ENCODE peak calls at places on chromosomes 6 and 20, in nine cellular contexts. One of them, this sample, is unnamed.

GRCh38 chr6:136873733-136874132 is 48.4 kb upstream of the SLC35D3 start:
- DNase-seq in activated effector memory CD4-positive, alpha-beta T cell treated with anti-CD3 and anti-CD28 coated beads, Interleukin-2, amount 50 U/mL, for 16 hours: no peak
- DNase-seq in ACHN: peak
- DNase-seq in stimulated activated CD4-positive, alpha-beta T cell treated with anti-CD3 and anti-CD28 coated beads, Interleukin-1b, Interleukin-23, amount 100 ng/mL, for 1 hour: no peak
- DNase-seq in BJ: no peak
- DNase-seq in lower leg skin: no peak
- DNase-seq in activated T-helper 9 cell treated with anti-CD3 and anti-CD28 coated beads, Interleukin-2, amount 50 U/mL, for 16 hours: no peak
- DNase-seq in stomach: no peak
- DNase-seq in DMS 273 treated with DMSO at 0.1 percent for 48 hours: no peak
- DNase-seq in this sample: no peak

GRCh38 chr20:46939031-46939430 is 44.4 kb downstream of the EYA2 start:
- DNase-seq in activated effector memory CD4-positive, alpha-beta T cell treated with anti-CD3 and anti-CD28 coated beads, Interleukin-2, amount 50 U/mL, for 16 hours: no peak
- DNase-seq in ACHN: peak
- DNase-seq in stimulated activated CD4-positive, alpha-beta T cell treated with anti-CD3 and anti-CD28 coated beads, Interleukin-1b, Interleukin-23, amount 100 ng/mL, for 1 hour: no peak
- DNase-seq in BJ: no peak
- DNase-seq in lower leg skin: no peak
- DNase-seq in activated T-helper 9 cell treated with anti-CD3 and anti-CD28 coated beads, Interleukin-2, amount 50 U/mL, for 16 hours: no peak
- DNase-seq in stomach: no peak
- DNase-seq in DMS 273 treated with DMSO at 0.1 percent for 48 hours: no peak
- DNase-seq in this sample: peak

GRCh38 chr6:25556516-25556915 is 95.5 kb upstream of the SCGN start:
- DNase-seq in activated effector memory CD4-positive, alpha-beta T cell treated with anti-CD3 and anti-CD28 coated beads, Interleukin-2, amount 50 U/mL, for 16 hours: peak
- DNase-seq in ACHN: peak
- DNase-seq in stimulated activated CD4-positive, alpha-beta T cell treated with anti-CD3 and anti-CD28 coated beads, Interleukin-1b, Interleukin-23, amount 100 ng/mL, for 1 hour: peak
- DNase-seq in BJ: peak
- DNase-seq in lower leg skin: peak
- DNase-seq in activated T-helper 9 cell treated with anti-CD3 and anti-CD28 coated beads, Interleukin-2, amount 50 U/mL, for 16 hours: peak
- DNase-seq in stomach: peak
- DNase-seq in DMS 273 treated with DMSO at 0.1 percent for 48 hours: no peak
- DNase-seq in this sample: peak

GRCh38 chr6:137799950-137800568 is 67.0 kb upstream of the TNFAIP3 start:
- DNase-seq in activated effector memory CD4-positive, alpha-beta T cell treated with anti-CD3 and anti-CD28 coated beads, Interleukin-2, amount 50 U/mL, for 16 hours: peak
- DNase-seq in ACHN: peak
- DNase-seq in stimulated activated CD4-positive, alpha-beta T cell treated with anti-CD3 and anti-CD28 coated beads, Interleukin-1b, Interleukin-23, amount 100 ng/mL, for 1 hour: peak
- DNase-seq in BJ: no peak
- DNase-seq in lower leg skin: no peak
- DNase-seq in activated T-helper 9 cell treated with anti-CD3 and anti-CD28 coated beads, Interleukin-2, amount 50 U/mL, for 16 hours: peak
- DNase-seq in stomach: no peak
- DNase-seq in DMS 273 treated with DMSO at 0.1 percent for 48 hours: no peak
- DNase-seq in this sample: no peak

GRCh38 chr6:69584913-69585729 is 211.7 kb downstream of the LMBRD1 start:
- DNase-seq in activated effector memory CD4-positive, alpha-beta T cell treated with anti-CD3 and anti-CD28 coated beads, Interleukin-2, amount 50 U/mL, for 16 hours: no peak
- DNase-seq in ACHN: no peak
- DNase-seq in stimulated activated CD4-positive, alpha-beta T cell treated with anti-CD3 and anti-CD28 coated beads, Interleukin-1b, Interleukin-23, amount 100 ng/mL, for 1 hour: no peak
- DNase-seq in BJ: peak
- DNase-seq in lower leg skin: no peak
- DNase-seq in activated T-helper 9 cell treated with anti-CD3 and anti-CD28 coated beads, Interleukin-2, amount 50 U/mL, for 16 hours: no peak
- DNase-seq in stomach: no peak
- DNase-seq in DMS 273 treated with DMSO at 0.1 percent for 48 hours: peak
- DNase-seq in this sample: no peak

GRCh38 chr20:63196756-63197470 is 19.0 kb downstream of the YTHDF1 start:
- DNase-seq in activated effector memory CD4-positive, alpha-beta T cell treated with anti-CD3 and anti-CD28 coated beads, Interleukin-2, amount 50 U/mL, for 16 hours: no peak
- DNase-seq in ACHN: no peak
- DNase-seq in stimulated activated CD4-positive, alpha-beta T cell treated with anti-CD3 and anti-CD28 coated beads, Interleukin-1b, Interleukin-23, amount 100 ng/mL, for 1 hour: no peak
- DNase-seq in BJ: no peak
- DNase-seq in lower leg skin: no peak
- DNase-seq in activated T-helper 9 cell treated with anti-CD3 and anti-CD28 coated beads, Interleukin-2, amount 50 U/mL, for 16 hours: no peak
- DNase-seq in stomach: no peak
- DNase-seq in DMS 273 treated with DMSO at 0.1 percent for 48 hours: no peak
- DNase-seq in this sample: no peak

GRCh38 chr6:27161946-27162603 is 85.4 kb upstream of the PRSS16 start:
- DNase-seq in activated effector memory CD4-positive, alpha-beta T cell treated with anti-CD3 and anti-CD28 coated beads, Interleukin-2, amount 50 U/mL, for 16 hours: no peak
- DNase-seq in ACHN: peak
- DNase-seq in stimulated activated CD4-positive, alpha-beta T cell treated with anti-CD3 and anti-CD28 coated beads, Interleukin-1b, Interleukin-23, amount 100 ng/mL, for 1 hour: no peak
- DNase-seq in BJ: no peak
- DNase-seq in lower leg skin: no peak
- DNase-seq in activated T-helper 9 cell treated with anti-CD3 and anti-CD28 coated beads, Interleukin-2, amount 50 U/mL, for 16 hours: no peak
- DNase-seq in stomach: no peak
- DNase-seq in DMS 273 treated with DMSO at 0.1 percent for 48 hours: peak
- DNase-seq in this sample: no peak

GRCh38 chr6:91185072-91185471 is 598.2 kb upstream of the MAP3K7 start:
- DNase-seq in activated effector memory CD4-positive, alpha-beta T cell treated with anti-CD3 and anti-CD28 coated beads, Interleukin-2, amount 50 U/mL, for 16 hours: no peak
- DNase-seq in ACHN: no peak
- DNase-seq in stimulated activated CD4-positive, alpha-beta T cell treated with anti-CD3 and anti-CD28 coated beads, Interleukin-1b, Interleukin-23, amount 100 ng/mL, for 1 hour: no peak
- DNase-seq in BJ: no peak
- DNase-seq in lower leg skin: no peak
- DNase-seq in activated T-helper 9 cell treated with anti-CD3 and anti-CD28 coated beads, Interleukin-2, amount 50 U/mL, for 16 hours: no peak
- DNase-seq in stomach: no peak
- DNase-seq in DMS 273 treated with DMSO at 0.1 percent for 48 hours: no peak
- DNase-seq in this sample: no peak

GRCh38 chr6:1110164-1110563 is 201.7 kb upstream of the FOXQ1 start:
- DNase-seq in activated effector memory CD4-positive, alpha-beta T cell treated with anti-CD3 and anti-CD28 coated beads, Interleukin-2, amount 50 U/mL, for 16 hours: no peak
- DNase-seq in ACHN: no peak
- DNase-seq in stimulated activated CD4-positive, alpha-beta T cell treated with anti-CD3 and anti-CD28 coated beads, Interleukin-1b, Interleukin-23, amount 100 ng/mL, for 1 hour: no peak
- DNase-seq in BJ: no peak
- DNase-seq in lower leg skin: peak
- DNase-seq in activated T-helper 9 cell treated with anti-CD3 and anti-CD28 coated beads, Interleukin-2, amount 50 U/mL, for 16 hours: no peak
- DNase-seq in stomach: no peak
- DNase-seq in DMS 273 treated with DMSO at 0.1 percent for 48 hours: peak
- DNase-seq in this sample: no peak

GRCh38 chr20:36061754-36062153 is 92.8 kb upstream of the EPB41L1 start:
- DNase-seq in activated effector memory CD4-positive, alpha-beta T cell treated with anti-CD3 and anti-CD28 coated beads, Interleukin-2, amount 50 U/mL, for 16 hours: no peak
- DNase-seq in ACHN: no peak
- DNase-seq in stimulated activated CD4-positive, alpha-beta T cell treated with anti-CD3 and anti-CD28 coated beads, Interleukin-1b, Interleukin-23, amount 100 ng/mL, for 1 hour: no peak
- DNase-seq in BJ: no peak
- DNase-seq in lower leg skin: peak
- DNase-seq in activated T-helper 9 cell treated with anti-CD3 and anti-CD28 coated beads, Interleukin-2, amount 50 U/mL, for 16 hours: no peak
- DNase-seq in stomach: no peak
- DNase-seq in DMS 273 treated with DMSO at 0.1 percent for 48 hours: no peak
- DNase-seq in this sample: no peak

GRCh38 chr6:123182998-123183397 is 187.0 kb downstream of the CLVS2 start:
- DNase-seq in activated effector memory CD4-positive, alpha-beta T cell treated with anti-CD3 and anti-CD28 coated beads, Interleukin-2, amount 50 U/mL, for 16 hours: no peak
- DNase-seq in ACHN: no peak
- DNase-seq in stimulated activated CD4-positive, alpha-beta T cell treated with anti-CD3 and anti-CD28 coated beads, Interleukin-1b, Interleukin-23, amount 100 ng/mL, for 1 hour: no peak
- DNase-seq in BJ: no peak
- DNase-seq in lower leg skin: no peak
- DNase-seq in activated T-helper 9 cell treated with anti-CD3 and anti-CD28 coated beads, Interleukin-2, amount 50 U/mL, for 16 hours: no peak
- DNase-seq in stomach: no peak
- DNase-seq in DMS 273 treated with DMSO at 0.1 percent for 48 hours: no peak
- DNase-seq in this sample: no peak

GRCh38 chr6:43717822-43718221 is 30.2 kb upstream of the MRPS18A start:
- DNase-seq in activated effector memory CD4-positive, alpha-beta T cell treated with anti-CD3 and anti-CD28 coated beads, Interleukin-2, amount 50 U/mL, for 16 hours: no peak
- DNase-seq in ACHN: no peak
- DNase-seq in stimulated activated CD4-positive, alpha-beta T cell treated with anti-CD3 and anti-CD28 coated beads, Interleukin-1b, Interleukin-23, amount 100 ng/mL, for 1 hour: no peak
- DNase-seq in BJ: no peak
- DNase-seq in lower leg skin: no peak
- DNase-seq in activated T-helper 9 cell treated with anti-CD3 and anti-CD28 coated beads, Interleukin-2, amount 50 U/mL, for 16 hours: no peak
- DNase-seq in stomach: no peak
- DNase-seq in DMS 273 treated with DMSO at 0.1 percent for 48 hours: no peak
- DNase-seq in this sample: no peak

GRCh38 chr6:155854787-155855186 is 399.1 kb upstream of the NOX3 start:
- DNase-seq in activated effector memory CD4-positive, alpha-beta T cell treated with anti-CD3 and anti-CD28 coated beads, Interleukin-2, amount 50 U/mL, for 16 hours: no peak
- DNase-seq in ACHN: no peak
- DNase-seq in stimulated activated CD4-positive, alpha-beta T cell treated with anti-CD3 and anti-CD28 coated beads, Interleukin-1b, Interleukin-23, amount 100 ng/mL, for 1 hour: no peak
- DNase-seq in BJ: no peak
- DNase-seq in lower leg skin: no peak
- DNase-seq in activated T-helper 9 cell treated with anti-CD3 and anti-CD28 coated beads, Interleukin-2, amount 50 U/mL, for 16 hours: no peak
- DNase-seq in stomach: no peak
- DNase-seq in DMS 273 treated with DMSO at 0.1 percent for 48 hours: no peak
- DNase-seq in this sample: no peak

GRCh38 chr20:31605902-31606677 is 1.0 kb downstream of the ID1 start:
- DNase-seq in activated effector memory CD4-positive, alpha-beta T cell treated with anti-CD3 and anti-CD28 coated beads, Interleukin-2, amount 50 U/mL, for 16 hours: no peak
- DNase-seq in ACHN: no peak
- DNase-seq in stimulated activated CD4-positive, alpha-beta T cell treated with anti-CD3 and anti-CD28 coated beads, Interleukin-1b, Interleukin-23, amount 100 ng/mL, for 1 hour: no peak
- DNase-seq in BJ: no peak
- DNase-seq in lower leg skin: peak
- DNase-seq in activated T-helper 9 cell treated with anti-CD3 and anti-CD28 coated beads, Interleukin-2, amount 50 U/mL, for 16 hours: no peak
- DNase-seq in stomach: peak
- DNase-seq in DMS 273 treated with DMSO at 0.1 percent for 48 hours: no peak
- DNase-seq in this sample: no peak

GRCh38 chr20:22924949-22925612 is 110.0 kb upstream of the SSTR4 start:
- DNase-seq in activated effector memory CD4-positive, alpha-beta T cell treated with anti-CD3 and anti-CD28 coated beads, Interleukin-2, amount 50 U/mL, for 16 hours: no peak
- DNase-seq in ACHN: no peak
- DNase-seq in stimulated activated CD4-positive, alpha-beta T cell treated with anti-CD3 and anti-CD28 coated beads, Interleukin-1b, Interleukin-23, amount 100 ng/mL, for 1 hour: no peak
- DNase-seq in BJ: no peak
- DNase-seq in lower leg skin: no peak
- DNase-seq in activated T-helper 9 cell treated with anti-CD3 and anti-CD28 coated beads, Interleukin-2, amount 50 U/mL, for 16 hours: no peak
- DNase-seq in stomach: no peak
- DNase-seq in DMS 273 treated with DMSO at 0.1 percent for 48 hours: no peak
- DNase-seq in this sample: no peak

GRCh38 chr6:31572041-31572911 is at the start of gene LTA:
- DNase-seq in activated effector memory CD4-positive, alpha-beta T cell treated with anti-CD3 and anti-CD28 coated beads, Interleukin-2, amount 50 U/mL, for 16 hours: peak
- DNase-seq in ACHN: no peak
- DNase-seq in stimulated activated CD4-positive, alpha-beta T cell treated with anti-CD3 and anti-CD28 coated beads, Interleukin-1b, Interleukin-23, amount 100 ng/mL, for 1 hour: peak
- DNase-seq in BJ: no peak
- DNase-seq in lower leg skin: peak
- DNase-seq in activated T-helper 9 cell treated with anti-CD3 and anti-CD28 coated beads, Interleukin-2, amount 50 U/mL, for 16 hours: peak
- DNase-seq in stomach: no peak
- DNase-seq in DMS 273 treated with DMSO at 0.1 percent for 48 hours: no peak
- DNase-seq in this sample: no peak

GRCh38 chr6:139327038-139327437 is 35.2 kb upstream of the TXLNB start:
- DNase-seq in activated effector memory CD4-positive, alpha-beta T cell treated with anti-CD3 and anti-CD28 coated beads, Interleukin-2, amount 50 U/mL, for 16 hours: no peak
- DNase-seq in ACHN: no peak
- DNase-seq in stimulated activated CD4-positive, alpha-beta T cell treated with anti-CD3 and anti-CD28 coated beads, Interleukin-1b, Interleukin-23, amount 100 ng/mL, for 1 hour: no peak
- DNase-seq in BJ: no peak
- DNase-seq in lower leg skin: no peak
- DNase-seq in activated T-helper 9 cell treated with anti-CD3 and anti-CD28 coated beads, Interleukin-2, amount 50 U/mL, for 16 hours: no peak
- DNase-seq in stomach: no peak
- DNase-seq in DMS 273 treated with DMSO at 0.1 percent for 48 hours: no peak
- DNase-seq in this sample: no peak

GRCh38 chr6:167849846-167850459 is 23.2 kb downstream of the AFDN start:
- DNase-seq in activated effector memory CD4-positive, alpha-beta T cell treated with anti-CD3 and anti-CD28 coated beads, Interleukin-2, amount 50 U/mL, for 16 hours: no peak
- DNase-seq in ACHN: peak
- DNase-seq in stimulated activated CD4-positive, alpha-beta T cell treated with anti-CD3 and anti-CD28 coated beads, Interleukin-1b, Interleukin-23, amount 100 ng/mL, for 1 hour: no peak
- DNase-seq in BJ: no peak
- DNase-seq in lower leg skin: no peak
- DNase-seq in activated T-helper 9 cell treated with anti-CD3 and anti-CD28 coated beads, Interleukin-2, amount 50 U/mL, for 16 hours: no peak
- DNase-seq in stomach: peak
- DNase-seq in DMS 273 treated with DMSO at 0.1 percent for 48 hours: no peak
- DNase-seq in this sample: peak

GRCh38 chr6:29142349-29142748 is 28.4 kb upstream of the OR2J2 start:
- DNase-seq in activated effector memory CD4-positive, alpha-beta T cell treated with anti-CD3 and anti-CD28 coated beads, Interleukin-2, amount 50 U/mL, for 16 hours: no peak
- DNase-seq in ACHN: peak
- DNase-seq in stimulated activated CD4-positive, alpha-beta T cell treated with anti-CD3 and anti-CD28 coated beads, Interleukin-1b, Interleukin-23, amount 100 ng/mL, for 1 hour: no peak
- DNase-seq in BJ: no peak
- DNase-seq in lower leg skin: no peak
- DNase-seq in activated T-helper 9 cell treated with anti-CD3 and anti-CD28 coated beads, Interleukin-2, amount 50 U/mL, for 16 hours: no peak
- DNase-seq in stomach: no peak
- DNase-seq in DMS 273 treated with DMSO at 0.1 percent for 48 hours: no peak
- DNase-seq in this sample: peak

GRCh38 chr6:133288662-133289061 is 47.5 kb downstream of the EYA4 start:
- DNase-seq in activated effector memory CD4-positive, alpha-beta T cell treated with anti-CD3 and anti-CD28 coated beads, Interleukin-2, amount 50 U/mL, for 16 hours: no peak
- DNase-seq in ACHN: no peak
- DNase-seq in stimulated activated CD4-positive, alpha-beta T cell treated with anti-CD3 and anti-CD28 coated beads, Interleukin-1b, Interleukin-23, amount 100 ng/mL, for 1 hour: no peak
- DNase-seq in BJ: no peak
- DNase-seq in lower leg skin: no peak
- DNase-seq in activated T-helper 9 cell treated with anti-CD3 and anti-CD28 coated beads, Interleukin-2, amount 50 U/mL, for 16 hours: no peak
- DNase-seq in stomach: no peak
- DNase-seq in DMS 273 treated with DMSO at 0.1 percent for 48 hours: no peak
- DNase-seq in this sample: no peak

GRCh38 chr6:7974932-7975763 is 64.6 kb upstream of the TXNDC5 start:
- DNase-seq in activated effector memory CD4-positive, alpha-beta T cell treated with anti-CD3 and anti-CD28 coated beads, Interleukin-2, amount 50 U/mL, for 16 hours: no peak
- DNase-seq in ACHN: peak
- DNase-seq in stimulated activated CD4-positive, alpha-beta T cell treated with anti-CD3 and anti-CD28 coated beads, Interleukin-1b, Interleukin-23, amount 100 ng/mL, for 1 hour: no peak
- DNase-seq in BJ: peak
- DNase-seq in lower leg skin: peak
- DNase-seq in activated T-helper 9 cell treated with anti-CD3 and anti-CD28 coated beads, Interleukin-2, amount 50 U/mL, for 16 hours: no peak
- DNase-seq in stomach: peak
- DNase-seq in DMS 273 treated with DMSO at 0.1 percent for 48 hours: peak
- DNase-seq in this sample: peak

GRCh38 chr6:2575191-2575590 is 175.5 kb downstream of the MYLK4 start:
- DNase-seq in activated effector memory CD4-positive, alpha-beta T cell treated with anti-CD3 and anti-CD28 coated beads, Interleukin-2, amount 50 U/mL, for 16 hours: no peak
- DNase-seq in ACHN: no peak
- DNase-seq in stimulated activated CD4-positive, alpha-beta T cell treated with anti-CD3 and anti-CD28 coated beads, Interleukin-1b, Interleukin-23, amount 100 ng/mL, for 1 hour: no peak
- DNase-seq in BJ: no peak
- DNase-seq in lower leg skin: no peak
- DNase-seq in activated T-helper 9 cell treated with anti-CD3 and anti-CD28 coated beads, Interleukin-2, amount 50 U/mL, for 16 hours: no peak
- DNase-seq in stomach: no peak
- DNase-seq in DMS 273 treated with DMSO at 0.1 percent for 48 hours: no peak
- DNase-seq in this sample: no peak

GRCh38 chr6:53487080-53487479 is 57.8 kb downstream of the GCLC start:
- DNase-seq in activated effector memory CD4-positive, alpha-beta T cell treated with anti-CD3 and anti-CD28 coated beads, Interleukin-2, amount 50 U/mL, for 16 hours: no peak
- DNase-seq in ACHN: no peak
- DNase-seq in stimulated activated CD4-positive, alpha-beta T cell treated with anti-CD3 and anti-CD28 coated beads, Interleukin-1b, Interleukin-23, amount 100 ng/mL, for 1 hour: no peak
- DNase-seq in BJ: no peak
- DNase-seq in lower leg skin: no peak
- DNase-seq in activated T-helper 9 cell treated with anti-CD3 and anti-CD28 coated beads, Interleukin-2, amount 50 U/mL, for 16 hours: no peak
- DNase-seq in stomach: no peak
- DNase-seq in DMS 273 treated with DMSO at 0.1 percent for 48 hours: no peak
- DNase-seq in this sample: no peak

GRCh38 chr20:40571625-40572024 is 117.4 kb downstream of the MAFB start:
- DNase-seq in activated effector memory CD4-positive, alpha-beta T cell treated with anti-CD3 and anti-CD28 coated beads, Interleukin-2, amount 50 U/mL, for 16 hours: no peak
- DNase-seq in ACHN: no peak
- DNase-seq in stimulated activated CD4-positive, alpha-beta T cell treated with anti-CD3 and anti-CD28 coated beads, Interleukin-1b, Interleukin-23, amount 100 ng/mL, for 1 hour: no peak
- DNase-seq in BJ: no peak
- DNase-seq in lower leg skin: no peak
- DNase-seq in activated T-helper 9 cell treated with anti-CD3 and anti-CD28 coated beads, Interleukin-2, amount 50 U/mL, for 16 hours: no peak
- DNase-seq in stomach: no peak
- DNase-seq in DMS 273 treated with DMSO at 0.1 percent for 48 hours: no peak
- DNase-seq in this sample: no peak

GRCh38 chr20:14415492-14415891 is 78.1 kb upstream of the FLRT3 start:
- DNase-seq in activated effector memory CD4-positive, alpha-beta T cell treated with anti-CD3 and anti-CD28 coated beads, Interleukin-2, amount 50 U/mL, for 16 hours: no peak
- DNase-seq in ACHN: no peak
- DNase-seq in stimulated activated CD4-positive, alpha-beta T cell treated with anti-CD3 and anti-CD28 coated beads, Interleukin-1b, Interleukin-23, amount 100 ng/mL, for 1 hour: no peak
- DNase-seq in BJ: no peak
- DNase-seq in lower leg skin: no peak
- DNase-seq in activated T-helper 9 cell treated with anti-CD3 and anti-CD28 coated beads, Interleukin-2, amount 50 U/mL, for 16 hours: no peak
- DNase-seq in stomach: no peak
- DNase-seq in DMS 273 treated with DMSO at 0.1 percent for 48 hours: no peak
- DNase-seq in this sample: no peak

GRCh38 chr6:49606696-49607390 is 29.8 kb downstream of the RHAG start:
- DNase-seq in activated effector memory CD4-positive, alpha-beta T cell treated with anti-CD3 and anti-CD28 coated beads, Interleukin-2, amount 50 U/mL, for 16 hours: no peak
- DNase-seq in ACHN: peak
- DNase-seq in stimulated activated CD4-positive, alpha-beta T cell treated with anti-CD3 and anti-CD28 coated beads, Interleukin-1b, Interleukin-23, amount 100 ng/mL, for 1 hour: no peak
- DNase-seq in BJ: peak
- DNase-seq in lower leg skin: no peak
- DNase-seq in activated T-helper 9 cell treated with anti-CD3 and anti-CD28 coated beads, Interleukin-2, amount 50 U/mL, for 16 hours: no peak
- DNase-seq in stomach: no peak
- DNase-seq in DMS 273 treated with DMSO at 0.1 percent for 48 hours: peak
- DNase-seq in this sample: peak

GRCh38 chr6:146785001-146785585 is 186.3 kb downstream of the ADGB start:
- DNase-seq in activated effector memory CD4-positive, alpha-beta T cell treated with anti-CD3 and anti-CD28 coated beads, Interleukin-2, amount 50 U/mL, for 16 hours: no peak
- DNase-seq in ACHN: peak
- DNase-seq in stimulated activated CD4-positive, alpha-beta T cell treated with anti-CD3 and anti-CD28 coated beads, Interleukin-1b, Interleukin-23, amount 100 ng/mL, for 1 hour: no peak
- DNase-seq in BJ: no peak
- DNase-seq in lower leg skin: no peak
- DNase-seq in activated T-helper 9 cell treated with anti-CD3 and anti-CD28 coated beads, Interleukin-2, amount 50 U/mL, for 16 hours: no peak
- DNase-seq in stomach: no peak
- DNase-seq in DMS 273 treated with DMSO at 0.1 percent for 48 hours: peak
- DNase-seq in this sample: peak

GRCh38 chr6:107523794-107524193 is 33.9 kb downstream of the SOBP start:
- DNase-seq in activated effector memory CD4-positive, alpha-beta T cell treated with anti-CD3 and anti-CD28 coated beads, Interleukin-2, amount 50 U/mL, for 16 hours: no peak
- DNase-seq in ACHN: no peak
- DNase-seq in stimulated activated CD4-positive, alpha-beta T cell treated with anti-CD3 and anti-CD28 coated beads, Interleukin-1b, Interleukin-23, amount 100 ng/mL, for 1 hour: no peak
- DNase-seq in BJ: no peak
- DNase-seq in lower leg skin: no peak
- DNase-seq in activated T-helper 9 cell treated with anti-CD3 and anti-CD28 coated beads, Interleukin-2, amount 50 U/mL, for 16 hours: no peak
- DNase-seq in stomach: no peak
- DNase-seq in DMS 273 treated with DMSO at 0.1 percent for 48 hours: no peak
- DNase-seq in this sample: no peak

GRCh38 chr6:137013738-137014602 is 30.8 kb downstream of the IL20RA start:
- DNase-seq in activated effector memory CD4-positive, alpha-beta T cell treated with anti-CD3 and anti-CD28 coated beads, Interleukin-2, amount 50 U/mL, for 16 hours: no peak
- DNase-seq in ACHN: peak
- DNase-seq in stimulated activated CD4-positive, alpha-beta T cell treated with anti-CD3 and anti-CD28 coated beads, Interleukin-1b, Interleukin-23, amount 100 ng/mL, for 1 hour: no peak
- DNase-seq in BJ: no peak
- DNase-seq in lower leg skin: no peak
- DNase-seq in activated T-helper 9 cell treated with anti-CD3 and anti-CD28 coated beads, Interleukin-2, amount 50 U/mL, for 16 hours: no peak
- DNase-seq in stomach: no peak
- DNase-seq in DMS 273 treated with DMSO at 0.1 percent for 48 hours: no peak
- DNase-seq in this sample: peak

GRCh38 chr6:41558033-41558807 is 12.0 kb downstream of the FOXP4 start:
- DNase-seq in activated effector memory CD4-positive, alpha-beta T cell treated with anti-CD3 and anti-CD28 coated beads, Interleukin-2, amount 50 U/mL, for 16 hours: no peak
- DNase-seq in ACHN: peak
- DNase-seq in stimulated activated CD4-positive, alpha-beta T cell treated with anti-CD3 and anti-CD28 coated beads, Interleukin-1b, Interleukin-23, amount 100 ng/mL, for 1 hour: no peak
- DNase-seq in BJ: no peak
- DNase-seq in lower leg skin: no peak
- DNase-seq in activated T-helper 9 cell treated with anti-CD3 and anti-CD28 coated beads, Interleukin-2, amount 50 U/mL, for 16 hours: no peak
- DNase-seq in stomach: no peak
- DNase-seq in DMS 273 treated with DMSO at 0.1 percent for 48 hours: no peak
- DNase-seq in this sample: no peak

GRCh38 chr20:62760536-62761057 is 35.7 kb upstream of the MRGBP start:
- DNase-seq in activated effector memory CD4-positive, alpha-beta T cell treated with anti-CD3 and anti-CD28 coated beads, Interleukin-2, amount 50 U/mL, for 16 hours: no peak
- DNase-seq in ACHN: no peak
- DNase-seq in stimulated activated CD4-positive, alpha-beta T cell treated with anti-CD3 and anti-CD28 coated beads, Interleukin-1b, Interleukin-23, amount 100 ng/mL, for 1 hour: no peak
- DNase-seq in BJ: no peak
- DNase-seq in lower leg skin: no peak
- DNase-seq in activated T-helper 9 cell treated with anti-CD3 and anti-CD28 coated beads, Interleukin-2, amount 50 U/mL, for 16 hours: no peak
- DNase-seq in stomach: no peak
- DNase-seq in DMS 273 treated with DMSO at 0.1 percent for 48 hours: no peak
- DNase-seq in this sample: no peak

This sample was measured in HTR-8/SVneo.